ENCODE peak calls at places on chromosomes 13 and 19, in eight cellular contexts. S is endothelial cell of umbilical vein, U is H54, H is K562, C is adrenal gland, D is transverse colon, F is IMR-90, A is breast epithelium. Z is an unnamed sample.

GRCh38 chr13:60509601-60510386 is 112.8 kb downstream of the TDRD3 start:
- DNase-seq in D (no peak), C (no peak), A (no peak), S (peak), F (peak), U (no peak), H (no peak), Z (no peak)

GRCh38 chr13:42769650-42770049 is 11.7 kb upstream of the FAM216B start:
- DNase-seq in D (no peak), U (no peak), A (no peak), C (no peak), H (no peak), S (no peak), F (no peak), Z (no peak)

GRCh38 chr13:62663767-62664166 is 1248.1 kb upstream of the PCDH20 start:
- DNase-seq in U (no peak), D (no peak), C (no peak), A (no peak), S (no peak), H (no peak), F (peak), Z (no peak)

GRCh38 chr19:22945560-22945959 is 57.4 kb downstream of the ZNF728 start:
- DNase-seq in A (no peak), U (no peak), D (no peak), H (peak), C (no peak), S (no peak), F (peak), Z (peak)

GRCh38 chr13:113186061-113186900 is 22.2 kb downstream of the PCID2 start:
- DNase-seq in U (no peak), H (no peak), F (no peak), S (no peak), C (no peak), A (no peak), D (no peak), Z (no peak)

GRCh38 chr19:18193388-18194207 is 580 bp downstream of the MPV17L2 start:
- DNase-seq in D (no peak), A (no peak), C (no peak), U (no peak), F (no peak), H (peak), S (peak), Z (peak)

GRCh38 chr13:31207630-31208549 is 8.1 kb downstream of the B3GLCT start:
- DNase-seq in C (peak), F (peak), U (no peak), D (no peak), H (no peak), A (no peak), S (no peak), Z (peak)

GRCh38 chr19:16378291-16378889 is 53.8 kb downstream of the KLF2 start:
- DNase-seq in H (no peak), U (no peak), F (no peak), C (no peak), A (no peak), S (no peak), D (no peak), Z (no peak)

GRCh38 chr13:57250472-57250871 is 83.5 kb downstream of the PRR20E start:
- DNase-seq in U (no peak), A (no peak), H (no peak), C (no peak), S (no peak), F (no peak), D (no peak), Z (no peak)

GRCh38 chr19:2289714-2290435 is 7.9 kb upstream of the PEAK3 start:
- DNase-seq in S (no peak), F (no peak), U (no peak), C (no peak), A (no peak), D (peak), H (peak), Z (no peak)

GRCh38 chr13:76852991-76853390 is 33.2 kb downstream of the KCTD12 start:
- DNase-seq in C (peak), D (no peak), U (no peak), A (no peak), S (peak), H (no peak), F (peak), Z (no peak)

GRCh38 chr13:99812611-99813010 is 159.0 kb downstream of the ZIC5 start:
- DNase-seq in F (peak), H (no peak), D (no peak), U (peak), C (no peak), S (no peak), A (no peak), Z (no peak)

GRCh38 chr13:28574617-28575142 is 79.8 kb upstream of the FLT1 start:
- DNase-seq in F (peak), C (peak), U (peak), H (peak), D (peak), S (peak), A (no peak), Z (no peak)

GRCh38 chr19:42942187-42942789 is 5.3 kb upstream of the PSG7 start:
- DNase-seq in H (peak), F (peak), S (no peak), U (no peak), A (no peak), D (no peak), C (peak), Z (no peak)

GRCh38 chr19:850221-850978 is 1.7 kb upstream of the ELANE start:
- DNase-seq in U (peak), C (peak), S (no peak), D (peak), F (peak), A (peak), H (peak), Z (peak)

GRCh38 chr19:50332264-50333038 is 3.3 kb upstream of the KCNC3 start:
- DNase-seq in S (no peak), A (no peak), C (no peak), H (peak), D (no peak), U (no peak), F (no peak), Z (no peak)

GRCh38 chr13:67408823-67409222 is 178.7 kb upstream of the PCDH9 start:
- DNase-seq in C (no peak), F (no peak), H (no peak), A (no peak), S (no peak), U (no peak), D (no peak), Z (no peak)

GRCh38 chr13:101785858-101786257 is 333.4 kb downstream of the ITGBL1 start:
- DNase-seq in D (no peak), H (no peak), S (no peak), A (no peak), F (peak), U (peak), C (no peak), Z (no peak)

GRCh38 chr13:110230661-110231347 is 76.2 kb downstream of the COL4A1 start:
- DNase-seq in U (no peak), S (no peak), A (no peak), F (no peak), C (no peak), D (no peak), H (no peak), Z (no peak)

GRCh38 chr13:99987180-99988047 is 5.8 kb downstream of the ZIC2 start:
- DNase-seq in F (no peak), H (no peak), C (no peak), D (no peak), A (no peak), U (no peak), S (no peak), Z (no peak)

GRCh38 chr13:98252931-98253470 is 75.9 kb upstream of the RNF113B start:
- DNase-seq in F (peak), D (no peak), U (peak), A (no peak), H (no peak), S (peak), C (peak), Z (no peak)

GRCh38 chr13:29858231-29858630 is 7.8 kb upstream of the UBL3 start:
- DNase-seq in A (no peak), H (no peak), F (no peak), C (no peak), U (no peak), S (no peak), D (no peak), Z (no peak)

GRCh38 chr19:7705387-7706187 is 3.7 kb upstream of the FCER2 start:
- DNase-seq in A (no peak), F (no peak), D (peak), S (no peak), H (no peak), C (peak), U (no peak), Z (no peak)
- TF ChIP-seq POLR2A in A (no peak), F (no peak), D (no peak), S (no peak), H (no peak), C (no peak), U (no peak), Z (no peak)

GRCh38 chr13:38418286-38418685 is 68.6 kb downstream of the UFM1 start:
- DNase-seq in H (no peak), D (no peak), A (no peak), F (no peak), C (no peak), U (no peak), S (no peak), Z (no peak)

GRCh38 chr13:38417241-38417640 is 67.6 kb downstream of the UFM1 start:
- DNase-seq in A (no peak), H (no peak), C (no peak), F (no peak), U (no peak), S (no peak), D (no peak), Z (no peak)

GRCh38 chr13:38419312-38419873 is 69.7 kb downstream of the UFM1 start:
- DNase-seq in S (no peak), C (no peak), A (no peak), D (no peak), U (no peak), H (no peak), F (no peak), Z (no peak)

GRCh38 chr13:38417727-38418126 is 68.1 kb downstream of the UFM1 start:
- DNase-seq in A (no peak), C (no peak), H (peak), S (no peak), U (no peak), D (no peak), F (peak), Z (no peak)

GRCh38 chr13:38415233-38415632 is 65.6 kb downstream of the UFM1 start:
- DNase-seq in C (no peak), A (no peak), H (peak), U (no peak), D (peak), F (no peak), S (no peak), Z (no peak)
- TF ChIP-seq POLR2A in C (no peak), A (no peak), H (no peak), U (no peak), D (no peak), F (no peak), S (no peak), Z (no peak)

GRCh38 chr19:3670258-3670795 is 29.9 kb downstream of the PIP5K1C start:
- DNase-seq in A (peak), U (no peak), F (peak), S (peak), H (peak), D (peak), C (peak), Z (peak)

GRCh38 chr19:3672575-3672948 is 27.7 kb downstream of the PIP5K1C start:
- DNase-seq in H (no peak), S (no peak), D (no peak), F (no peak), U (no peak), A (no peak), C (no peak), Z (no peak)

GRCh38 chr19:3670796-3671679 is 29.2 kb downstream of the PIP5K1C start:
- DNase-seq in S (peak), H (peak), D (peak), U (no peak), A (no peak), F (peak), C (peak), Z (peak)

GRCh38 chr19:3672993-3673392 is 27.3 kb downstream of the PIP5K1C start:
- DNase-seq in F (no peak), C (no peak), U (no peak), D (no peak), H (peak), A (no peak), S (no peak), Z (no peak)

DNA sequence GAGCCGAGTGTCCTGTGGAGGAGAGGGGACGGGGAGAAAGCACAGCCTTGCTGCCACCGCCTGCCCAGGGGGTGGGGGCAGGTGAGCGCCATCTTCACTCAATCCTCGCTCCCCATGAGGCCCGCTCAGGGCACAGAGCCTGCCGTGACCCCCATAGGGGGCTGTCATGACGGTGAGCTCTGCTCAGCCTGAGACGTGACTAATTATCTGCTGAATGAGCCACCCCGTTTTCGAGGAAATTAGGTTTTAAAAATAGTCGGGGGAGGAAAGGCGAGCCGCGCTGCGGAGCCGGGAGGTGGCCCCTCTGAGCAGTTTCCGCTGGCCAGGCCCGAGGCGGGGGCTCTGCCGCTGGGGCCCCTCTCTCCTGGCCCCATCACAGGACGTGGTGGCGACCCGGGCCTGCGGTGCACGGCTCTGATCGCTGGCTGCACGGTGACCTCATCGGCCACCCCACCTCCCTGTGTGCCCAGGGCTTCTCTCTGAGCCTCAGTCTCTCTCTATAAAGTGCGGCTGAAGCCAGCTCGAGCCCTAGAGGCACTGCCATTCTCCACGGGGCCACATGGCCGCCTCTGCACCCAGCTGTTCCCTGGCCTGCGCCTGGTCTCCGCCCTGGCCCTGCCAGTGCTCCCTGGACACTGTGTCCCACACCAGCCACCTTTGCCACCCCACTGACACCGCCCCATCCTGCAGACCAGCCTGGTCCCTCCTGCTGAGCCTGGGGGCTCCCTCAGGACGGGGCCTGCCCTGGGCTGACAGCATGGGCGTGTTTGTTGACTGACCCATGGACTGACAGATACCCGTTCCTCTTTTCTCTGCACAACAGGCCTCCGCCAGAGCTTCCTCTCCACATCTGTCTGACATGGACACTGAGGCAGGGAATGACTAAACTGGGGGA is 28.3 kb downstream of the PIP5K1C start:
- DNase-seq in D (no peak), F (peak), C (no peak), H (peak), U (no peak), S (peak), A (no peak), Z (peak)
- TF ChIP-seq POLR2A in D (no peak), F (no peak), C (no peak), H (no peak), U (no peak), S (no peak), A (no peak), Z (no peak)

GRCh38 chr13:36475468-36475867 is 43.2 kb downstream of the CCNA1 start:
- DNase-seq in H (peak), D (no peak), A (no peak), U (no peak), C (no peak), S (no peak), F (no peak), Z (no peak)

GRCh38 chr13:36476661-36477060 is 44.4 kb downstream of the CCNA1 start:
- DNase-seq in U (no peak), C (no peak), H (no peak), S (no peak), D (no peak), F (no peak), A (no peak), Z (no peak)

DNA sequence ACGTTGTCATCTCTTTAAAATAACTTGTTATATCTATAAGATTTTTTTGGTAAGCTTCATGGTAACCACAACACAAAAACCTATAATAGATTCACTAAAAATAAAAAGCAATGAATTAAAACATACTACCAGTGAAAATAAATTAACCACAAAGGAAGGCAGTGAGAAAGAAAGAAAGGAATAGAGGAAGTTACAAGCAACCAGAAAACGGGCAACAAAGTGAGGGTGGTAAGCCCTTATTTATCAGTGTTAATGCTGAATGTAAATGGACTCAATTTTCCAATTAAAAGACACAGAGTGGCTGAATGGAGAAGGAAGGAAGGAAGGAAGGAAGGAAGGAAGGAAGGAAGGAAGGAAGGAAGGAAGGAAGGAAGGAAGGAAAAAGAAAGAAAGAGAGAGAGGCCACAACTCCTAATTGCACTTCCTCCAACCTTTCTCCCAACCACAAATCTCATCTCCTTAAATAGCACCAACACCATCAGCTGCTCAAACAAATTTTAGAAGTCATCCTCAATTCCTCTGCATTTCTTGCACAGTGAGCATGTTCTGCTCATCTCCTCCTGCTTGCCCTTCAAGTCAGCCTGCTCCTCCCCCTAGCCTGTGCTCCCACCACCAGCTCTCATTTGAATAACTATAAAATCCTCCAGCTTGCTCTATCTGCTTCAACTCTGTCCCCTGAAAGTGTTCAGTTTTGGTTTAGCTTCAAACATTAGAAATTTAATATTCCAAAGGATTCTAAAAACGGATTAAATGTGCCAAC is 48.6 kb downstream of the CCNA1 start:
- DNase-seq in H (no peak), S (no peak), F (no peak), C (no peak), U (no peak), A (no peak), D (no peak), Z (no peak)
- TF ChIP-seq POLR2A in H (no peak), S (no peak), F (no peak), C (no peak), U (no peak), A (no peak), D (no peak), Z (no peak)

GRCh38 chr19:12793290-12794195 is 2.3 kb downstream of the JUNB start:
- DNase-seq in C (peak), A (peak), D (peak), S (peak), F (peak), U (peak), H (peak), Z (peak)

GRCh38 chr19:12794196-12794921 is 3.1 kb downstream of the JUNB start:
- DNase-seq in D (no peak), F (peak), A (no peak), S (no peak), C (peak), U (no peak), H (peak), Z (peak)

GRCh38 chr19:12792048-12792852 is 964 bp downstream of the JUNB start:
- DNase-seq in H (peak), C (peak), F (peak), A (peak), U (no peak), D (peak), S (peak), Z (peak)

GRCh38 chr19:12791345-12792047 is at the start of gene JUNB:
- DNase-seq in U (peak), D (peak), A (peak), C (peak), F (peak), S (peak), H (peak), Z (peak)

GRCh38 chr19:12792853-12793289 is 1.6 kb downstream of the JUNB start:
- DNase-seq in D (peak), H (peak), C (peak), F (no peak), A (no peak), U (no peak), S (peak), Z (peak)
- TF ChIP-seq POLR2A in D (no peak), H (peak), C (no peak), F (no peak), A (no peak), U (no peak), S (no peak), Z (no peak)

GRCh38 chr19:4454952-4455738 is 2.4 kb downstream of the UBXN6 start:
- DNase-seq in F (peak), C (peak), D (no peak), A (no peak), H (peak), S (no peak), U (no peak), Z (peak)

GRCh38 chr19:4453232-4454179 is 4.1 kb downstream of the UBXN6 start:
- DNase-seq in H (no peak), D (no peak), A (no peak), U (no peak), F (no peak), C (peak), S (no peak), Z (no peak)

GRCh38 chr19:4456566-4456842 is 1.1 kb downstream of the UBXN6 start:
- DNase-seq in U (peak), H (peak), D (peak), F (peak), C (peak), S (peak), A (no peak), Z (peak)

GRCh38 chr19:4455742-4456565 is 1.6 kb downstream of the UBXN6 start:
- DNase-seq in F (peak), S (no peak), D (peak), C (peak), A (no peak), H (peak), U (no peak), Z (peak)

DNA sequence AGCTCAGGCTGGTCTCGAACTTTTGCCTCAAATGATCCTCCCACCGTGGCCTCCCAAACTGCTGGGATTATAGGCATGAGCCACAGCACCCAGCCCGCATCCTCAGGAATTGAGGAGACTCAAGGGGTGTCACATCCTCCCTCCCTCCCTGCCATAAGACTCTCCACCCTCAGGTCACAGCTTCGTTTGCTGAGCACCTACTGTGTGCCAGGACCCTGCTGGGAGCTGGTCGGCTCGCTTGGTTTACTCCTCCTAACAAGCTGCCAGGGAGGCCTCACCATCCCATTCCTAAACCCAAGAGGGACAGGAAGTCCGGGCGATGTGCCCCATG is 3.0 kb downstream of the UBXN6 start:
- DNase-seq in H (no peak), C (no peak), U (no peak), D (no peak), S (no peak), A (no peak), F (no peak), Z (no peak)
- TF ChIP-seq POLR2A in H (no peak), C (no peak), U (no peak), D (no peak), S (no peak), A (no peak), F (no peak), Z (no peak)